ENCODE peak calls at places on chromosomes 4 and X, in eight cellular contexts. U is RWPE1, A is PC-3, H is psoas muscle, B is AG04450, E is left ventricle myocardium inferior, N is lower leg skin, F is epithelial cell of esophagus. K is an unnamed sample.

GRCh38 chrX:129678176-129678880 is 23.6 kb upstream of the APLN start:
- DNase-seq in E (peak), A (peak), U (no peak), F (no peak), B (no peak), N (no peak), H (peak), K (no peak)

GRCh38 chr4:141713771-141714445 is 77.5 kb downstream of the IL15 start:
- DNase-seq in H (no peak), N (no peak), B (no peak), F (peak), A (peak), E (no peak), U (peak), K (no peak)

GRCh38 chrX:53262918-53263394 is 18.4 kb downstream of the IQSEC2 start:
- DNase-seq in E (no peak), U (no peak), B (no peak), A (peak), H (no peak), F (peak), N (no peak), K (no peak)

GRCh38 chr4:140342620-140343019 is 30.8 kb upstream of the SCOC start:
- DNase-seq in U (no peak), H (no peak), A (no peak), E (no peak), N (no peak), B (no peak), F (no peak), K (no peak)

GRCh38 chr4:74056858-74057562 is 18.5 kb upstream of the CXCL3 start:
- DNase-seq in F (peak), E (no peak), B (peak), H (no peak), U (peak), A (peak), N (no peak), K (no peak)

GRCh38 chr4:1336079-1336478 is 10.9 kb upstream of the UVSSA start:
- DNase-seq in N (no peak), F (peak), B (no peak), A (no peak), E (no peak), H (no peak), U (no peak), K (no peak)

GRCh38 chrX:154412468-154412867 is 1.1 kb downstream of the TAFAZZIN start:
- DNase-seq in H (no peak), N (no peak), B (no peak), F (peak), U (no peak), E (no peak), A (peak), K (no peak)

GRCh38 chr4:107034982-107035710 is 967 bp downstream of the DKK2 start:
- DNase-seq in U (peak), B (no peak), E (no peak), F (peak), H (peak), N (peak), A (no peak), K (no peak)

GRCh38 chrX:133005038-133005437 is 46.6 kb upstream of the HS6ST2 start:
- DNase-seq in B (no peak), E (no peak), A (peak), U (peak), N (no peak), H (no peak), F (peak), K (no peak)

GRCh38 chr4:118848242-118848641 is 12.3 kb upstream of the SEC24D start:
- DNase-seq in F (no peak), H (no peak), N (no peak), U (no peak), B (no peak), E (no peak), A (no peak), K (no peak)

GRCh38 chr4:159248383-159249178 is 145.7 kb downstream of the RAPGEF2 start:
- DNase-seq in U (no peak), E (no peak), H (no peak), A (no peak), B (peak), F (no peak), N (no peak), K (no peak)

GRCh38 chrX:123155327-123155726 is 28.8 kb upstream of the GRIA3 start:
- DNase-seq in H (no peak), B (no peak), F (peak), N (no peak), A (peak), U (no peak), E (no peak), K (no peak)

GRCh38 chr4:120709986-120710385 is 212.5 kb downstream of the PRDM5 start:
- DNase-seq in B (peak), A (no peak), U (no peak), H (no peak), N (no peak), E (no peak), F (peak), K (no peak)

GRCh38 chr4:145957307-145957706 is 18.7 kb upstream of the ZNF827 start:
- DNase-seq in U (no peak), H (no peak), B (no peak), E (no peak), F (no peak), N (no peak), A (no peak), K (no peak)

GRCh38 chrX:3609800-3610199 is 103.6 kb downstream of the PRKX start:
- DNase-seq in U (no peak), N (no peak), F (peak), H (no peak), B (peak), E (no peak), A (peak), K (no peak)

GRCh38 chr4:4687935-4688727 is 146.3 kb upstream of the STX18 start:
- DNase-seq in B (no peak), F (no peak), N (no peak), U (no peak), A (no peak), E (no peak), H (no peak), K (no peak)

GRCh38 chr4:37754410-37755185 is 68.4 kb upstream of the RELL1 start:
- DNase-seq in E (no peak), B (no peak), U (no peak), H (no peak), N (no peak), F (no peak), A (no peak), K (no peak)

GRCh38 chrX:115560978-115561604 is at the start of gene PLS3:
- DNase-seq in U (peak), F (peak), H (peak), E (peak), A (peak), B (peak), N (peak), K (peak)

GRCh38 chr4:176791591-176792347 is 953 bp downstream of the VEGFC start:
- DNase-seq in A (peak), H (peak), E (peak), N (no peak), F (peak), B (no peak), U (peak), K (no peak)

GRCh38 chr4:184370711-184371389 is 103.5 kb downstream of the IRF2 start:
- DNase-seq in N (no peak), F (peak), H (no peak), A (no peak), U (no peak), B (no peak), E (no peak), K (no peak)

GRCh38 chr4:47118192-47118879 is 87.0 kb downstream of the GABRB1 start:
- DNase-seq in E (no peak), F (no peak), U (no peak), N (no peak), B (peak), A (no peak), H (no peak), K (no peak)

GRCh38 chr4:139919513-139919912 is 234.5 kb downstream of the MAML3 start:
- DNase-seq in E (peak), A (no peak), N (no peak), F (no peak), U (no peak), B (no peak), H (no peak), K (peak)

GRCh38 chrX:34300871-34301270 is 168.8 kb upstream of the FAM47A start:
- DNase-seq in H (no peak), N (no peak), F (peak), U (peak), A (peak), B (peak), E (no peak), K (no peak)

GRCh38 chr4:125316781-125317525 is 2.2 kb downstream of the FAT4 start:
- DNase-seq in B (no peak), N (no peak), E (peak), F (peak), U (no peak), H (peak), A (no peak), K (no peak)

GRCh38 chr4:13484749-13485345 is 707 bp upstream of the RAB28 start:
- DNase-seq in H (no peak), B (no peak), N (no peak), E (no peak), U (no peak), F (peak), A (peak), K (no peak)

DNA sequence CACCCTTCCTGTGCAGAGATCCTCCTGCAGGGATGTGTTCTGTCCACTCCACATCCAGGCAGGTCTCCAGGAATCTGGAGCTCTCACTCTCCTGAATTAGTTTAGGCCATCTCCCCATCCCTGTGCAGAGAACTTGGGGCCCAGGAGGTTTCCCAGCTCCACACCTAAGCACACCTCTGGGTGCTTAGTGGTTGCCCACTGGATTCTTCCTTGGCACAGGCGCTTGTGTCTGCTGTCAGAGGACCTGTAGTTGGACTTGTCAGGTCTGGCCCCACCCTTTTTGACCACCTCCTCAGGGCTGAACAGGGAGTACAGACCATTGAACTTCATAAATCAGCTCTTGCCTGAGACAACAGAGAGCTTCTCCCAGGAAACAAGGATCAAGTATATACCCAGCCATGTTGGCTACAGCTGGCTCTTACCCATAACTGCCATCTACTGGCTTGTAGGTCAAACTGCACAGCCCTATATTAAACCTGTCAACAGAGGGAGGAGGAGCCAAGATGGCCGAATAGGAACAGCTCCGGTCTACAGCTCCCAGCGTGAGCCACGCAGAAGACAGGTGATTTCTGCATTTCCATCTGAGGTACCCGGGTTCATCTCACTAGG is 275.5 kb downstream of the PPARGC1A start:
- DNase-seq in A (peak), F (peak), U (no peak), N (no peak), H (no peak), E (no peak), B (no peak), K (no peak)
- TF ChIP-seq CTCF in A (peak), F (peak), U (no peak), N (no peak), H (no peak), E (peak), B (peak), K (no peak)

DNA sequence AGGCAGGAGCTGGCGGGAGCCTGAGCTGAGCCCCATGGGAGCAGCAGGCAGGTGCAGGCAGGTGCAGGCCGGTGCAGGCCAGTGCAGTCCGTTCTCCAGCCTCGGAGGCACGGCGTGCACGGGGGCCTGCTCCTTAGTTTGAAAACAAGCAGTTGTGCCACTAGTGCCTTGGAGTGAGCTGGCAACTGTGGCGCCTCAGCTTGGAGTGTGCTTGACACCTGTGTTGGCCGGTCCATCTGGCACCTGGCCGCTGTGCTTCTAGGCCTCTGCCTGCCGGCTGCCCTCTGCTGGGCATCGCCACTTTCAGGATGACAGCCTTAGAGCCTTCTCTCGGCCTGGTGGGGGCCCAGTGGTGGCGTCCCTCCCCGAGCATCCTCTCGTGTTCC is 47.9 kb downstream of the RGS12 start:
- DNase-seq in E (no peak), U (peak), B (no peak), F (peak), N (peak), H (peak), A (peak), K (peak)
- TF ChIP-seq CTCF in E (peak), U (peak), B (no peak), F (peak), N (no peak), H (peak), A (peak), K (peak)

DNA sequence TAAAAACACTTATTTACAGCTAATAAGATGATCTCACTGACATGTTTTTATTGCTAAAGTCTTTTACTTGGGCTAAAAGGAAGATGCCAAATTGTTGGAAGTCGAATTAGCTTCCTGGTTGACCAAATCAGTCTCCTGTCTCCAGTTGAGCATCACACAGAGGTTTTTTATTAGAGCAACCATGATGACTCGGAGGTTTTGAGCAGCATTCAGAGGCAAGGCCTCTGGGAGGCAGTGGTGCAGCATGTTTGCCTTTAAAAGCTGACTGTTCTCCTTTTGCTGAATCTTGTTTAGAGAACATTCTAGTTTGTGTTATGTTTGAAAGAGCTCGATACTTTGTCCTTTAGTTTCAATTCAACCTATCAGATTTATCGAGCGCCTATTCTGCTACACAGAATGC is 2.1 kb downstream of the UCHL1 start:
- DNase-seq in F (peak), N (no peak), U (peak), H (no peak), B (peak), A (peak), E (no peak), K (no peak)
- TF ChIP-seq CTCF in F (peak), N (no peak), U (peak), H (peak), B (peak), A (peak), E (peak), K (no peak)

GRCh38 chr4:111847256-111848108 is 297.8 kb upstream of the FAM241A start:
- DNase-seq in H (no peak), A (peak), E (no peak), F (peak), B (no peak), N (no peak), U (no peak), K (no peak)
- TF ChIP-seq CTCF in H (no peak), A (peak), E (no peak), F (peak), B (peak), N (no peak), U (peak), K (no peak)

GRCh38 chr4:99679976-99680375 is 22.3 kb upstream of the C4orf54 start:
- DNase-seq in A (no peak), F (no peak), N (no peak), B (no peak), E (no peak), H (no peak), U (no peak), K (no peak)
- TF ChIP-seq CTCF in A (no peak), F (no peak), N (no peak), B (no peak), E (no peak), H (no peak), U (no peak), K (no peak)

GRCh38 chrX:86322913-86323312 is 174.7 kb downstream of the DACH2 start:
- DNase-seq in E (no peak), F (no peak), H (no peak), A (no peak), B (no peak), U (no peak), N (no peak), K (no peak)
- TF ChIP-seq CTCF in E (no peak), F (no peak), H (no peak), A (no peak), B (no peak), U (no peak), N (no peak), K (no peak)

GRCh38 chrX:131792356-131792749 is 230.7 kb upstream of the STK26 start:
- DNase-seq in E (no peak), F (no peak), H (peak), B (no peak), N (no peak), A (peak), U (no peak), K (no peak)
- TF ChIP-seq CTCF in E (no peak), F (no peak), H (peak), B (no peak), N (no peak), A (no peak), U (no peak), K (peak)

GRCh38 chr4:6781113-6781512 is 1.4 kb upstream of the KIAA0232 start:
- DNase-seq in E (peak), B (no peak), H (no peak), N (no peak), U (no peak), F (no peak), A (no peak), K (no peak)

GRCh38 chr4:6777636-6778281 is 4.8 kb upstream of the KIAA0232 start:
- DNase-seq in H (no peak), A (no peak), N (no peak), B (no peak), E (no peak), U (no peak), F (no peak), K (no peak)

GRCh38 chr4:6781561-6781960 is 966 bp upstream of the KIAA0232 start:
- DNase-seq in H (no peak), E (no peak), N (no peak), B (no peak), A (no peak), U (no peak), F (no peak), K (no peak)

GRCh38 chr4:6778435-6778834 is 4.1 kb upstream of the KIAA0232 start:
- DNase-seq in H (no peak), U (no peak), N (no peak), F (no peak), A (no peak), B (no peak), E (no peak), K (no peak)

GRCh38 chr4:6779667-6780565 is 2.6 kb upstream of the KIAA0232 start:
- DNase-seq in A (no peak), H (no peak), F (no peak), E (no peak), U (no peak), N (no peak), B (peak), K (no peak)
- TF ChIP-seq CTCF in A (no peak), H (no peak), F (no peak), E (no peak), U (no peak), N (no peak), B (peak), K (no peak)

DNA sequence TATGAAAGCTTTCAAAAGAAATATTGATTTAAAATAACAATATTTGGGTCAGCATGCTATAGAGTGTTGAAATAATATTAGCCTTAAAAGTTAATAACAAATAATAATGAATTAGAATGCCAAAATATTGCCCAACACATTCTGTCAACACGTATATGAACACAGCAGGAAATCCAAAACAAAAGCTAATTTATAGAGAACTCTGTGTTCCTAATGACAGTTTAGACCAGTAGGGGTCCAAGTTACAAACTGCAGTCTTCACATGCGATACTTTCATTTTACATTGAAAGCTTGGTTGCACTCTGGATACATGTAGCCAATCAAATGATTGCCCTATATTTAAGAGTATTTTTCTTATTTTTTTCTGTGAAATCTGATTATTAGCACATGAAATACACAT is 274.4 kb downstream of the DCTD start:
- DNase-seq in N (no peak), H (no peak), E (no peak), A (peak), F (no peak), B (no peak), U (peak), K (no peak)
- TF ChIP-seq CTCF in N (no peak), H (no peak), E (peak), A (peak), F (no peak), B (peak), U (no peak), K (no peak)

K was measured in breast epithelium.